ENCODE peak calls at places on chromosome 17, in four cellular contexts. Q is body of pancreas, D is IMR-90, P is breast epithelium. A is an unnamed sample.

GRCh38 chr17:80221401-80221800 is 1.2 kb downstream of the SLC26A11 start:
- DNase-seq in Q (no peak), D (no peak), P (no peak), A (no peak)

GRCh38 chr17:76076100-76076764 is 1.7 kb downstream of the GALR2 start:
- DNase-seq in Q (no peak), D (no peak), P (no peak), A (no peak)

GRCh38 chr17:33854596-33854995 is 400.5 kb upstream of the CCL2 start:
- DNase-seq in Q (no peak), D (no peak), P (no peak), A (no peak)

GRCh38 chr17:8629371-8630226 is 926 bp downstream of the MYH10 start:
- DNase-seq in Q (peak; percentile 24), D (no peak), P (no peak), A (peak; percentile 33)

GRCh38 chr17:27473748-27474609 is 17.7 kb downstream of the KSR1 start:
- DNase-seq in Q (peak; percentile 81), D (no peak), P (no peak), A (no peak)

GRCh38 chr17:70006159-70006558 is 68.9 kb upstream of the KCNJ16 start:
- DNase-seq in Q (no peak), D (peak; percentile 50), P (no peak), A (no peak)

GRCh38 chr17:66474810-66475497 is 172.5 kb downstream of the PRKCA start:
- DNase-seq in Q (no peak), D (no peak), P (no peak), A (no peak)

GRCh38 chr17:48441231-48441711 is 11.3 kb upstream of the SKAP1 start:
- DNase-seq in Q (no peak), D (no peak), P (no peak), A (no peak)

GRCh38 chr17:7780736-7781135 is 53.3 kb upstream of the KDM6B start:
- DNase-seq in Q (no peak), D (no peak), P (no peak), A (no peak)

GRCh38 chr17:27944546-27945332 is 51.6 kb upstream of the LYRM9 start:
- DNase-seq in Q (no peak), D (no peak), P (no peak), A (no peak)

GRCh38 chr17:40447148-40447644 is 3.9 kb downstream of the IGFBP4 start:
- DNase-seq in Q (no peak), D (no peak), P (no peak), A (no peak)

GRCh38 chr17:41421617-41422016 is 2.8 kb downstream of the KRT37 start:
- DNase-seq in Q (no peak), D (no peak), P (no peak), A (no peak)

GRCh38 chr17:37829446-37830142 is 84.7 kb upstream of the HNF1B start:
- DNase-seq in Q (no peak), D (no peak), P (no peak), A (no peak)

GRCh38 chr17:50137050-50137449 is 7.1 kb upstream of the SAMD14 start:
- DNase-seq in Q (no peak), D (no peak), P (no peak), A (no peak)
- H3K4me3 ChIP-seq in Q (no peak overlapping the region), D (no peak overlapping the region), P (no peak overlapping the region), A (no peak overlapping the region)

GRCh38 chr17:12993631-12994030 is 24.2 kb downstream of the ELAC2 start:
- DNase-seq in Q (no peak), D (no peak), P (no peak), A (no peak)

GRCh38 chr17:12992676-12993075 is 25.2 kb downstream of the ELAC2 start:
- DNase-seq in Q (no peak), D (no peak), P (no peak), A (no peak)

GRCh38 chr17:12995896-12996295 is 21.9 kb downstream of the ELAC2 start:
- DNase-seq in Q (no peak), D (no peak), P (no peak), A (no peak)

GRCh38 chr17:12995106-12995895 is 22.5 kb downstream of the ELAC2 start:
- DNase-seq in Q (no peak), D (no peak), P (no peak), A (no peak)

GRCh38 chr17:12994341-12995074 is 23.3 kb downstream of the ELAC2 start:
- DNase-seq in Q (no peak), D (no peak), P (no peak), A (no peak)
- H3K36me3 ChIP-seq in Q (peaks cover 68% of the 10 kb centered on the region), D (peaks cover 80% of the 10 kb centered on the region), P (peaks cover 27% of the 10 kb centered on the region), A (peaks cover 94% of the 10 kb centered on the region)

GRCh38 chr17:16537130-16537458 is 31.9 kb downstream of the ZNF287 start:
- DNase-seq in Q (no peak), D (no peak), P (no peak), A (no peak)
- H3K9me3 ChIP-seq in Q (no peaks in the 10 kb centered on the region), D (no peaks in the 10 kb centered on the region), P (no peaks in the 10 kb centered on the region), A (no peaks in the 10 kb centered on the region)

DNA sequence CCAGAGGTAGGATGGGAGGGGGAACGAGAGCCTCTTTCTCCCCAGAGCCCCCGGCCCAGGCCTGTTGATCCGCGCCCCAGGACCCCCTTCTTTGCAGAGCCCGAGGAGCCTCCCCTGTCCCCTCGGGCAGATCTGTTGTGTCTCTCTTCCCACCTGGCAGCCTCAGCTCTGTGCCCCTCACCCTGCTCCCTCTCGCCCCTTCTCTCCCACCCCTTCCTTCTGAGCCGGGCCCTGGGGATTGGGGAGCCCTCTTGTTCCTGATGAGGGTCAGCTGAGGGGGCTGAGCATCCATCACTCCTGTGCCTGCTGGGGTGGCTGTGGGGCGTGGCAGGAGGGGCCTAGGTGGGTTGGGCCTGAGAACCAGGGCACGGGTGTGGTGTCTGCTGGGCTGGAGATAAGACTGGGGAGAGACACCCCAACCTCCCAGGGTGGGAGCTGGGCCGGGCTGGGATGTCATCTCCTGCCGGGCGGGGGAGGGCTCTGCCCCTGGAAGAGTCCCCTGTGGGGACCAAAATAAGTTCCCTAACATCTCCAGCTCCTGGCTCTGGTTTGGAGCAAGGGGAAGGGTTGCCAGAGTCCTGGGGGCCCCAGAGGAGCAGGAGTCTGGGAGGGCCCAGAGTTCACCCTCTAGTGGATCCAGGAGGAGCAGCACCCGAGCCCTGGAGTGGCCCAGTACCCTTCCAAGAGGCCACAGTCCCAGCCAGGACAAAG is 65.4 kb downstream of the MRC2 start:
- DNase-seq in Q (no peak), D (no peak), P (no peak), A (peak; percentile 51)
- H3K4me3 ChIP-seq in Q (no peak overlapping the region), D (no peak overlapping the region), P (no peak overlapping the region), A (no peak overlapping the region)

DNA sequence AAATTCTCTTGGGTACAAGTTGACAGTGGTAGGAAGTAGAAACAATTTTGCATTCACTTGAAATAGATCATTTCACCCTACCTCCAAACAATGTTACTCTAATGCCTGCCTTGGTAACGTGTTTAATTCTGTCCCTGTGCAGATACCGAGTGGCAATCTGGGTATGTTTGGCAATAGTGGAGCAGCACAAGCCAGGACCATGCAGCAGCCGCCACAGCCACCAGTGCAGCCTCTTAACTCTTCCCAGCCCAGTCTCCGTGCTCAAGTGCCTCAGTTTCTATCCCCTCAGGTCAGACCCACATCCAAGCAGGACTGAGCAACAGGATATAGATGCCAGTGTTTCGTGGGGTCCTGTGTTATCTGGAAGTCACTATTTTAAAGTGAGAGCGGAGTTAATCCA is 49.3 kb downstream of the TMC6 start:
- DNase-seq in Q (no peak), D (no peak), P (no peak), A (no peak)
- H3K36me3 ChIP-seq in Q (peaks cover 24% of the 10 kb centered on the region), D (peaks cover 45% of the 10 kb centered on the region), P (peaks cover 16% of the 10 kb centered on the region), A (peaks cover 34% of the 10 kb centered on the region)

GRCh38 chr17:22717211-22717610 is 1024.9 kb downstream of the KCNJ18 start:
- DNase-seq in Q (no peak), D (no peak), P (no peak), A (no peak)
- H3K9me3 ChIP-seq in Q (no peaks in the 10 kb centered on the region), D (peaks cover 24% of the 10 kb centered on the region), P (peaks cover 34% of the 10 kb centered on the region), A (no peaks in the 10 kb centered on the region)

DNA sequence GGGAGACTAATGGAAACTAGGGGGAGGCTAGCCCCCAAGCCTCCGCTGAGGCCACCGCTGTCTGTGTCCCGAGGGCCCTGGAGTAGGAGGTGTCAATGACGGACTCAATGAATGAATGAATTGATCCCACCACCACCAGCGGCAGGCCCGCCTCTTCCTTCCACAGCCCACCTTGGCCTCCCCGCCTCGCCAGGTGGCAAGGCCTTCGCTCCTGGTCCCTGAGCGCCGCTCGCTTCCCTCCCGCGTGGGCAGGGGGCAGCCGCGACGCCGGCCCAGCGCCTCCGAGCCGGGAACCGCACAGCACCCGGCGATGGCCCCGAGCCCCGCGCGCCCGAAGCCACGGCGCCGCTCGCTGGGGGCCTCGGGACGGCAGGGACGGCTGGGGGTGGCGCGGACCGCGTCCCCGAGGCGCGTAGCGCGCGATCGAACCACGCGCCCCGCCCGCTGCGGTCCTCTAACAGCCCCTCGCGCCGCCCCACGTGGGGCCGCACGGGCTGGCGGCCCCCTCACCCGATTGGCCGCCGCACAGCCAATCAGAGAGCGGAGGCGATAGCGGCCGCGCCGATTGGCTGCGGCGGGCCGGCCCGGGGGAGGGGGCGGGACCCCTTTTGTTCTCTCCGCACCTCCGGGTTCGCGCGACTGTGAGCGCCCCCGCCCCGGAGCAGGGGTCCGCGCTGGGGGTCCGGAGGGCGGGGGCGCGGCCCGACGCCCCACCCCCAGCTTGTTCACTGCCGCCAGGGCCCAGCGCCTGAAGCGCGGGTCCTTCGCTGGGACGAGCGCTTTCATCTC is 31.4 kb downstream of the ACTG1 start:
- DNase-seq in Q (peak; percentile 62), D (peak; percentile 46), P (peak; percentile 68), A (no peak)
- H3K4me3 ChIP-seq in Q (no peak overlapping the region), D (peak overlapping the region; percentile 34), P (peak overlapping the region; percentile 41), A (no peak overlapping the region)

DNA sequence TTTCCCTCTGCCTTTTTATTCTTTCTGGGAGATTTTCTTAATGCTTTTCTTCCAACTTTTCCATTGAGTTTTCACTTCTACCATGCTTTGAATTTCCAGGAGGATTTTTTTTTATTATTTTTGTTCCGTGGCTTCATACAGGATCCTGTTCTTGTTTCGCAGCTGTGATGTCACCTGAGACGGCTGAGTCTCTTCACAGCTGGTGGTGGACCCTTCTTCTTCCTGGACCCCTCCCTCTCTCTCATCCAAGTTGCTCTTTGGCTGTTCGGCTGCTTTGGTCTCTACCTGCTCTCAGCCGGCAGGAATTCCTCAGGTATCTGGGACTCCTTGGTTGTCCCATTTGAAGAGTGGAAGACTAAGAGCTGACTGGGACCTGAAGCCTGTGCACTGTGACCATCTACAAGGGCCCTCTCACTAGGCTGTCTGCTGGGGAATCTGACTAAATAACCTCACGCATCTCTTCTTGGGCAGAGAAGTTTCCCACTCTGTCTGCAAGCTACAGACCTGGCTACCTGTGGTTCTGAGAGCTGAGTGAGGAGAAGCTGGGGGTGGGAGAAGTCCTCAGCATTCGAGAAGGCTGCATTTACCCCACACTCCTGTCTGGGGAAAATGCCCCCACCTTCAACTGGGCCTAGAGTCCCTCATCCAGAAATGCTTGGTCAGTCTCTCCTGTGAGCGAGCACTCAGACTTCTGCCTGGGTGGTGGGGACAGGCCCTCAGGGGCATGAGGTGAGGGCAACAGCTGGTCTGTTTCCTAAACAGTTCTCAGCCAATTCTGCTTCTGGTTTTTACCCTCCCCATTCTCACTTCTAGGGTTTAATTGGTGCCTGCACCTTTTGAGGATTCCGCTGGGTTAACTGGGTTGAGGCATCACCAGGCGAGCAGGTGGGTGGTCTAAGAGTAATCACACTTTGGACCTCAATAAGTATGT is 98.8 kb downstream of the CYTH1 start:
- DNase-seq in Q (no peak), D (no peak), P (no peak), A (peak; percentile 56)
- H3K36me3 ChIP-seq in Q (peaks cover 26% of the 10 kb centered on the region), D (peaks cover 29% of the 10 kb centered on the region), P (peaks cover 11% of the 10 kb centered on the region), A (peaks cover 19% of the 10 kb centered on the region)